ENCODE peak calls at places on chromosomes 12 and 14, in ten cellular contexts. U, M, H, O, A, R, N, W, D and G are unnamed samples.
A peak's percentile ranks its signal among the peaks of the same experiment; 100 is the strongest.

GRCh38 chr12:54304187-54304810 is 3.5 kb upstream of the NFE2 start:
- DNase-seq in A (peak; percentile 73), U (peak; percentile 77), D (no peak), O (no peak), H (peak; percentile 49), W (peak; percentile 74), N (no peak), R (peak; percentile 85), M (no peak), G (peak; percentile 71)

GRCh38 chr12:43882578-43883178 is 46.8 kb downstream of the TMEM117 start:
- DNase-seq in A (no peak), D (peak; percentile 65), N (peak; percentile 54), R (no peak), M (no peak), W (peak; percentile 80), O (no peak), H (peak; percentile 31), U (no peak), G (peak; percentile 87)

GRCh38 chr12:2244013-2244861 is 191.4 kb downstream of the CACNA1C start:
- DNase-seq in M (no peak), W (peak; percentile 76), U (no peak), R (peak; percentile 75), H (peak; percentile 97), A (no peak), N (peak; percentile 88), O (no peak), D (peak; percentile 99), G (peak; percentile 98)

GRCh38 chr12:39441189-39441962 is 1.5 kb downstream of the KIF21A start:
- DNase-seq in O (no peak), M (no peak), A (no peak), U (no peak), D (no peak), N (no peak), R (no peak), W (no peak), H (no peak), G (no peak)

GRCh38 chr12:80815351-80815750 is 98.6 kb downstream of the MYF5 start:
- DNase-seq in D (no peak), O (no peak), M (no peak), A (no peak), W (no peak), H (no peak), U (no peak), N (peak; percentile 30), R (no peak), G (no peak)

GRCh38 chr14:65354715-65355114 is 57.8 kb upstream of the FUT8 start:
- DNase-seq in U (no peak), H (no peak), A (no peak), R (no peak), N (no peak), M (no peak), D (no peak), O (no peak), W (no peak), G (no peak)

GRCh38 chr12:39392154-39392925 is 50.6 kb downstream of the KIF21A start:
- DNase-seq in A (no peak), O (no peak), H (no peak), R (no peak), U (no peak), M (no peak), N (no peak), D (no peak), W (no peak), G (no peak)

GRCh38 chr14:104098272-104099095 is 13.0 kb downstream of the ASPG start:
- DNase-seq in M (no peak), O (no peak), N (no peak), H (no peak), D (no peak), A (no peak), U (no peak), W (no peak), R (no peak), G (no peak)

GRCh38 chr12:26119391-26119981 is 5.4 kb downstream of the BHLHE41 start:
- DNase-seq in M (no peak), O (no peak), U (no peak), H (peak; percentile 61), D (peak; percentile 81), W (peak; percentile 83), N (no peak), R (no peak), A (no peak), G (peak; percentile 89)

GRCh38 chr14:93970967-93971634 is 5.3 kb downstream of the ASB2 start:
- DNase-seq in D (no peak), W (no peak), M (peak; percentile 83), U (no peak), N (no peak), O (no peak), H (no peak), R (no peak), A (no peak), G (no peak)
- H3K4me3 ChIP-seq in D (no peak overlapping the region), W (no peak overlapping the region), M (peak overlapping the region; percentile 57), U (no peak overlapping the region), N (no peak overlapping the region), O (peak overlapping the region; percentile 30), H (no peak overlapping the region), R (peak overlapping the region; percentile 43), A (peak overlapping the region; percentile 34), G (no peak overlapping the region)

DNA sequence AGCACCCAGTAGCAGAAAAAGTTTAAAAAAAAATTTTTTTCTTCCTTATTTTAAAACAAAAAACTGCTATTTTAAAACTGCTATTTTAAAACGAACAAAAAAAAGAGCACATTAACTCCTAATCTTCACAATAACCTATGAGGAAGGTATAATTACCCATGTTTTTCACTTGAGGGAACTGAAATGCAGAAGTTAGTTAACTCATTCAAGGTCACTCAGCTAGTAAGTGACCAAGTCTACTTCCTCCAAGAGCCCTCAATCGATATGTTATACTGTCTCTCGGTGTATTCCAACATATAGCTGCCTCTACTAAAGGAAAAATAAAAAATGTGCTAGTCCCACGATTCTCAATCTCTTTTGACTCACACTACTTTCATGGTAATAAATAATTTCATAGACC is 7.8 kb downstream of the RPAP3 start:
- DNase-seq in D (no peak), O (no peak), A (no peak), M (no peak), R (no peak), U (no peak), H (no peak), W (no peak), N (no peak), G (no peak)
- TF ChIP-seq CTCF in D (no peak), O (no peak), A (no peak), M (no peak), R (no peak), U (no peak), H (no peak), W (no peak), N (no peak), G (no peak)

DNA sequence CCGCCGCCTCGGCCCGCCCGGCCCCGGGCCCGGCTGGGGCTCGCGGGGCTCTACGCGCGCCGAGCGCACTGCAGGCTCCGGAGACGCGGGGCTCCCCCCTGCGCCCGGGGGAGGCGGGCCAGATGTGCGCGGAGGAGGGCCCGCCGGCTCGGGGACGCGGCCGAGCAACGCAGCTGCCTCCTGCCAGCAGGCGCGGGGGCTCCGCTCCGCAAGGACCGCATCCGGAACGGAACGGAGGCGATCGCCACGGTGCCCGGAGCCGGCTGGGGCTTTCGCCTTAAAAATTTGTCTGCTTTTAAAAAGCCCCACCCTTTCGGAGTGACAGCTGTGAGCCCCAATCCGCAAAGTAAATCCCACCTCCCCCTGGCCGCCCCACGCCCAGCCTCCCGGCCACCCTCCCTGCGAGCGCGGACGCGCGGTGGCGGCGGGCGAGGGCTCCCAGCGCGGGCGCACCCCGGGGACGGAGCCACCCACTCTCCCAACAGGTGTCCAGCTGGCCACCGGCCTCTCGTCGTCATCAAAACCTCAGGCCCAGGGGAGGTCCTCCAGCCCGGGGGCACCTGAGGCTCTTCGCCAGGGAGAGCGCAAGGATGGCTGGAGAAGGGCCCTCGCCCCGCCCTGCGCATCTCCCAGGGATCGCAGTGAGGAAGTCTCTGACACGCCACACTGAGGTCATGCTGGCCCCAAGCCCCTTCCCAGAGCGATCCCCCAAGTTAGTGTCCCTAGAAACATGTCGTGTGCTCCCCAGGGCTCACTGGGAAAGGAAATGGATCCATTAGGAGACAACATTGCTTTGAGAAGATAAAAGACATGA is at the start of gene TMEM132D:
- DNase-seq in A (no peak), O (no peak), D (peak; percentile 16), U (no peak), N (no peak), H (peak; percentile 21), M (no peak), W (no peak), R (no peak), G (no peak)
- H3K4me3 ChIP-seq in A (no peak within 1 kb of the TSS), O (no peak within 1 kb of the TSS), D (peak within 1 kb of the TSS; percentile 38), U (no peak within 1 kb of the TSS), N (no peak within 1 kb of the TSS), H (peak within 1 kb of the TSS; percentile 67), M (no peak within 1 kb of the TSS), W (no peak within 1 kb of the TSS), R (no peak within 1 kb of the TSS), G (peak within 1 kb of the TSS; percentile 29)

DNA sequence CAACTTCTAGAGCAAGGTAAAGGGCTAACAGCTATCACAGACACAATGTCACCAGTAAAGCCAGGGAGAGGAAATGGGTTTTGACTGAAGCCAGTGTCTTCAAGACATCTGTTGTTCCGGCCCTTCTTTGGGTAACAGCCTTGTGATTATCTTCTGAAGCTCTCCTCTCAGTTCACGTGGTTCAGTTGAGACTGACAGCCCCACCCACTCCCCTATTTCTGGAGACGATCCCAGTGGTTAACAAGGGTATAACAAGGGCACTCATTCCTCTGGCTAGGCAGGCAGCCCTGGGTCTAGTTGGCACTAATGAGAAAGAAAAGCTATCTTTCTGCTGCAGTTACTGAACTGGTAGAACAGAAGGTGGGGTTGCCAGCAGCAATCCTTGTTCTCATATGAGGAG is 6.9 kb downstream of the GNPTAB start:
- DNase-seq in W (peak; percentile 20), O (no peak), U (peak; percentile 79), A (peak; percentile 64), D (no peak), M (peak; percentile 26), H (no peak), N (no peak), R (no peak), G (peak; percentile 43)
- TF ChIP-seq CTCF in W (no peak), O (no peak), U (no peak), A (no peak), D (no peak), M (peak; percentile 32), H (peak; percentile 11), N (peak; percentile 6), R (no peak), G (peak; percentile 26)

DNA sequence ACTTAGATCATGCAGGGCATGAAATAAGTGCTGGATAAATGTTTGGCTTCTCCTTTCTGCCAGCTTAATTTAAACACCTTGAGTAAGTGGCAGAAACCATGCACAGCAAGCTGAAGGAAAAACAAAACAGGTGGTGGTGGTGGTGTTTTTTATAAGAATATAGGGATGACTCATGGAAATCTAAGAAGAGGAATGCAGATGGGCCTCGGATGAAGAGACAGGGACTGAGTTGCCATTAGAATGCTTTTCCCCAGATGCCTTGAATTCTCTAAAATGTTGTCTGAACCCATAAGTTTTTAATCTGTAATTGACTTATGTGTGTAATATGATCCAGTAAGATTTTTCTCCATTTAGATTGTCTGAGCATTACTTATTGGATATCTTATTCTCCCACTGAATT is 93.1 kb upstream of the ZDHHC17 start:
- DNase-seq in D (peak; percentile 26), R (no peak), O (no peak), M (no peak), N (peak; percentile 48), U (no peak), H (peak; percentile 59), A (no peak), W (no peak), G (peak; percentile 60)
- H3K4me3 ChIP-seq in D (no peak overlapping the region), R (no peak overlapping the region), O (no peak overlapping the region), M (no peak overlapping the region), N (no peak overlapping the region), U (no peak overlapping the region), H (no peak overlapping the region), A (no peak overlapping the region), W (no peak overlapping the region), G (no peak overlapping the region)

GRCh38 chr14:103085106-103086091 is 1.4 kb downstream of the LBHD2 start:
- DNase-seq in O (no peak), R (no peak), H (no peak), U (no peak), N (no peak), W (no peak), A (no peak), D (no peak), M (no peak), G (no peak)
- TF ChIP-seq CTCF in O (no peak), R (no peak), H (no peak), U (no peak), N (peak; percentile 40), W (peak; percentile 13), A (no peak), D (peak; percentile 34), M (peak; percentile 48), G (peak; percentile 40)